ENCODE peak calls at places on chromosomes 12 and 14, in ten cellular contexts. One of them, this sample, is unnamed.

GRCh38 chr12:49121047-49121696 is 10.0 kb downstream of the TUBA1B start:
- DNase-seq in upper lobe of left lung: no peak
- DNase-seq in GM12892: no peak
- DNase-seq in K562: peak; percentile 31
- DNase-seq in HCT116: peak; percentile 69
- DNase-seq in stomach: peak; percentile 45
- DNase-seq in spleen: no peak
- DNase-seq in prostate gland: peak; percentile 36
- DNase-seq in endothelial cell of umbilical vein: peak; percentile 65
- DNase-seq in suprapubic skin: no peak
- DNase-seq in this sample: no peak

GRCh38 chr14:37515761-37516160 is 79.3 kb downstream of the FOXA1 start:
- DNase-seq in spleen: no peak
- DNase-seq in stomach: no peak
- DNase-seq in K562: no peak
- DNase-seq in HCT116: no peak
- DNase-seq in prostate gland: no peak
- DNase-seq in upper lobe of left lung: no peak
- DNase-seq in GM12892: no peak
- DNase-seq in endothelial cell of umbilical vein: no peak
- DNase-seq in suprapubic skin: no peak
- DNase-seq in this sample: no peak

GRCh38 chr14:69539631-69540410 is 34.9 kb downstream of the CCDC177 start:
- DNase-seq in upper lobe of left lung: peak; percentile 31
- DNase-seq in spleen: no peak
- DNase-seq in stomach: peak; percentile 31
- DNase-seq in K562: no peak
- DNase-seq in suprapubic skin: no peak
- DNase-seq in HCT116: no peak
- DNase-seq in GM12892: no peak
- DNase-seq in prostate gland: no peak
- DNase-seq in endothelial cell of umbilical vein: no peak
- DNase-seq in this sample: no peak

GRCh38 chr12:29735604-29736003 is 48.1 kb downstream of the TMTC1 start:
- DNase-seq in K562: no peak
- DNase-seq in suprapubic skin: no peak
- DNase-seq in prostate gland: no peak
- DNase-seq in spleen: no peak
- DNase-seq in GM12892: no peak
- DNase-seq in upper lobe of left lung: no peak
- DNase-seq in HCT116: no peak
- DNase-seq in endothelial cell of umbilical vein: no peak
- DNase-seq in stomach: no peak
- DNase-seq in this sample: no peak

GRCh38 chr14:77026166-77026929 is 2.2 kb downstream of the IRF2BPL start:
- DNase-seq in suprapubic skin: no peak
- DNase-seq in stomach: peak; percentile 52
- DNase-seq in spleen: peak; percentile 90
- DNase-seq in HCT116: no peak
- DNase-seq in prostate gland: no peak
- DNase-seq in K562: no peak
- DNase-seq in GM12892: no peak
- DNase-seq in upper lobe of left lung: peak; percentile 89
- DNase-seq in endothelial cell of umbilical vein: peak; percentile 61
- DNase-seq in this sample: no peak

GRCh38 chr12:107775093-107775721 is 703 bp downstream of the ASCL4 start:
- DNase-seq in upper lobe of left lung: peak; percentile 85
- DNase-seq in suprapubic skin: no peak
- DNase-seq in spleen: peak; percentile 76
- DNase-seq in stomach: peak; percentile 37
- DNase-seq in HCT116: no peak
- DNase-seq in endothelial cell of umbilical vein: no peak
- DNase-seq in GM12892: no peak
- DNase-seq in K562: no peak
- DNase-seq in prostate gland: no peak
- DNase-seq in this sample: no peak

GRCh38 chr12:121793501-121793835 is at the start of gene RHOF:
- DNase-seq in GM12892: peak; percentile 63
- DNase-seq in K562: peak; percentile 57
- DNase-seq in suprapubic skin: no peak
- DNase-seq in endothelial cell of umbilical vein: no peak
- DNase-seq in spleen: peak; percentile 95
- DNase-seq in prostate gland: no peak
- DNase-seq in HCT116: no peak
- DNase-seq in upper lobe of left lung: peak; percentile 95
- DNase-seq in stomach: peak; percentile 68
- DNase-seq in this sample: no peak

GRCh38 chr14:103088921-103089320 is 4.9 kb downstream of the LBHD2 start:
- DNase-seq in HCT116: no peak
- DNase-seq in prostate gland: no peak
- DNase-seq in endothelial cell of umbilical vein: no peak
- DNase-seq in K562: no peak
- DNase-seq in suprapubic skin: no peak
- DNase-seq in upper lobe of left lung: peak; percentile 38
- DNase-seq in stomach: no peak
- DNase-seq in spleen: no peak
- DNase-seq in GM12892: no peak
- DNase-seq in this sample: no peak

GRCh38 chr12:2813573-2814185 is 1.2 kb downstream of the ITFG2 start:
- DNase-seq in stomach: no peak
- DNase-seq in GM12892: no peak
- DNase-seq in endothelial cell of umbilical vein: peak; percentile 63
- DNase-seq in prostate gland: peak; percentile 36
- DNase-seq in upper lobe of left lung: no peak
- DNase-seq in K562: peak; percentile 52
- DNase-seq in spleen: peak; percentile 37
- DNase-seq in HCT116: peak; percentile 41
- DNase-seq in suprapubic skin: no peak
- DNase-seq in this sample: no peak

GRCh38 chr12:8780389-8780788 is 42.0 kb upstream of the A2ML1 start:
- DNase-seq in prostate gland: peak; percentile 25
- DNase-seq in upper lobe of left lung: no peak
- DNase-seq in endothelial cell of umbilical vein: peak; percentile 51
- DNase-seq in GM12892: no peak
- DNase-seq in K562: peak; percentile 12
- DNase-seq in spleen: no peak
- DNase-seq in HCT116: peak; percentile 18
- DNase-seq in suprapubic skin: no peak
- DNase-seq in stomach: no peak
- DNase-seq in this sample: no peak

GRCh38 chr12:63495974-63496373 is 172.3 kb downstream of the DPY19L2 start:
- DNase-seq in K562: no peak
- DNase-seq in endothelial cell of umbilical vein: no peak
- DNase-seq in GM12892: no peak
- DNase-seq in prostate gland: no peak
- DNase-seq in upper lobe of left lung: no peak
- DNase-seq in suprapubic skin: no peak
- DNase-seq in spleen: no peak
- DNase-seq in stomach: no peak
- DNase-seq in HCT116: no peak
- DNase-seq in this sample: no peak

GRCh38 chr14:75989134-75989533 is 3.6 kb downstream of the IFT43 start:
- DNase-seq in upper lobe of left lung: no peak
- DNase-seq in GM12892: no peak
- DNase-seq in spleen: no peak
- DNase-seq in stomach: no peak
- DNase-seq in HCT116: no peak
- DNase-seq in K562: no peak
- DNase-seq in suprapubic skin: no peak
- DNase-seq in endothelial cell of umbilical vein: peak; percentile 97
- DNase-seq in prostate gland: no peak
- DNase-seq in this sample: no peak

DNA sequence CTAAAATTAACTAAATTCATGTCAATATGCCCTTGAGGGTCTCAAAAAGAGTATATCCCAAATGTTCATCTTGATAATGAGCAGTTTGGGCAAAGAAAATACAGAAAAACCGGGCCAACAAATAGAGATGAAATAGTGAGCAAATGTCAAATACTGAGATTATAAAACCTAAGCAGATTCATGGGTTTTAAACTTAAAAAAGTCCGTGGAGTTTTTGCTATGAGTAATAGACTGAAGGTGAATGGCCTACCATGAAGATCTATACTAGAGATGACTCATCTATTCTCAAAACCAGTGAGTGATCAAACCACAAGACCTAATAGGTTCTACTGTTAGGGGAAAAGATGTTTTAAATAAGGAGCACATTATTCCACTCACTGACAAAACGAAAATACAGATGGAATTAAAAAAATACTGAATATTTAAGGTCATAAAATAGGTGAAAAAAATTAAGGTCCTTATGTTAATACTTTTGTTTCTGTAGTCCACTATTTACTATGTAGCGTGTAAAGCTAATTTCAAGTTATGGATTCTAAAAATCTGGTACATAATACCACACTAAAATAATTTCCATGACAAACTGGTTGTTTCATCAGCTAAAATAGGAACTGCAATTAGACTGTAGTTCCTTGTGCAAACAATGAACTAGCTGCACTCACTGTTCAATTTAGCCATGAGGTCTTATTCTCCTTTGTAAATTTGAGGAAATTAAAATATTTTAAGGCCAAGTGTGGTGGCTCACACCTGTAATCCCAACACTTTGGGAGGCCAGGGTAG is 5.0 kb downstream of the HNRNPC start:
- DNase-seq in suprapubic skin: no peak
- DNase-seq in stomach: no peak
- DNase-seq in upper lobe of left lung: no peak
- DNase-seq in prostate gland: no peak
- DNase-seq in K562: no peak
- DNase-seq in endothelial cell of umbilical vein: peak; percentile 51
- DNase-seq in spleen: no peak
- DNase-seq in HCT116: no peak
- DNase-seq in GM12892: no peak
- DNase-seq in this sample: no peak
- TF ChIP-seq POLR2AphosphoS5 in suprapubic skin: no peak
- TF ChIP-seq POLR2AphosphoS5 in stomach: no peak
- TF ChIP-seq POLR2AphosphoS5 in upper lobe of left lung: no peak
- TF ChIP-seq POLR2AphosphoS5 in prostate gland: no peak
- TF ChIP-seq POLR2AphosphoS5 in K562: no peak
- TF ChIP-seq POLR2AphosphoS5 in endothelial cell of umbilical vein: no peak
- TF ChIP-seq POLR2AphosphoS5 in spleen: no peak
- TF ChIP-seq POLR2AphosphoS5 in HCT116: no peak
- TF ChIP-seq POLR2AphosphoS5 in GM12892: peak; percentile 34
- TF ChIP-seq POLR2AphosphoS5 in this sample: no peak

DNA sequence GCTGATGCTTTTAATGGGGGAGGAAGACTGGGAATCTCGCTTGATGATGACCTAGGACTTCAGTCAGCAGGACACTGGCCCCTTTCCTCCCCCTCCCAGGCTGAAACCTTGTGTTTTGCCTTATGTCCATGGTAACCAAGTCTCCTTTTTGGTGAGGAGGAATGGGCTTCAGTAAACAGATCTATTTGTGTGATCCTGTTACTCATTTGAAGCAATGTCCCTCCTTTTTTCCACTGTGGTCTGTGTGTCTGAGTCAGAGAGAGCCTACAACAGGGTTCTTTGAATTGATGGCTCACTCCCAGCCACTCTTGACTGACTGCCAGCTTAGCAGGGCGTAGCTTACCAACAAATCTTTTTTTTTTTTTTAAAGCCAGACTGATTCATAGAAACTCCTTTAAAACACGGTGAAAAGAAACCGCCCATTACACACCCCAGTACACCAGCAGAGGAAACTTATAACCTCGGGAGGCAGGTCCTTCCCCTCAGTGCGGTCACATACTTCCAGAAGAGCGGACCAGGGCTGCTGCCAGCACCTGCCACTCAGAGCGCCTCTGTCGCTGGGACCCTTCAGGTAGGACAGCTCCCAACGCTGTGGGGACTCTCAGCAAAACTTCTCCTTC is at the start of gene EMP1:
- DNase-seq in suprapubic skin: peak; percentile 98
- DNase-seq in spleen: no peak
- DNase-seq in HCT116: peak; percentile 98
- DNase-seq in GM12892: no peak
- DNase-seq in K562: no peak
- DNase-seq in prostate gland: peak; percentile 87
- DNase-seq in upper lobe of left lung: peak; percentile 73
- DNase-seq in stomach: peak; percentile 92
- DNase-seq in endothelial cell of umbilical vein: peak; percentile 99
- DNase-seq in this sample: peak; percentile 98
- TF ChIP-seq POLR2A in suprapubic skin: peak; percentile 85
- TF ChIP-seq POLR2A in spleen: no peak
- TF ChIP-seq POLR2A in HCT116: no peak
- TF ChIP-seq POLR2A in GM12892: no peak
- TF ChIP-seq POLR2A in K562: no peak
- TF ChIP-seq POLR2A in prostate gland: peak; percentile 61
- TF ChIP-seq POLR2A in upper lobe of left lung: peak; percentile 91
- TF ChIP-seq POLR2A in stomach: no peak
- TF ChIP-seq POLR2A in endothelial cell of umbilical vein: peak; percentile 99
- TF ChIP-seq POLR2A in this sample: peak; percentile 82

GRCh38 chr14:64503434-64504309 is at the start of gene ZBTB25:
- DNase-seq in GM12892: peak; percentile 58
- DNase-seq in endothelial cell of umbilical vein: peak; percentile 95
- DNase-seq in spleen: peak; percentile 99
- DNase-seq in suprapubic skin: peak; percentile 94
- DNase-seq in prostate gland: peak; percentile 83
- DNase-seq in stomach: peak; percentile 89
- DNase-seq in K562: peak; percentile 71
- DNase-seq in HCT116: peak; percentile 90
- DNase-seq in upper lobe of left lung: peak; percentile 98
- DNase-seq in this sample: peak; percentile 95
- TF ChIP-seq POLR2AphosphoS5 in GM12892: peak; percentile 81
- TF ChIP-seq POLR2AphosphoS5 in endothelial cell of umbilical vein: peak; percentile 89
- TF ChIP-seq POLR2AphosphoS5 in spleen: peak; percentile 91
- TF ChIP-seq POLR2AphosphoS5 in suprapubic skin: no peak
- TF ChIP-seq POLR2AphosphoS5 in prostate gland: peak; percentile 58
- TF ChIP-seq POLR2AphosphoS5 in stomach: peak; percentile 86
- TF ChIP-seq POLR2AphosphoS5 in K562: peak; percentile 12
- TF ChIP-seq POLR2AphosphoS5 in HCT116: peak; percentile 61
- TF ChIP-seq POLR2AphosphoS5 in upper lobe of left lung: peak; percentile 58
- TF ChIP-seq POLR2AphosphoS5 in this sample: peak; percentile 17

GRCh38 chr12:94107910-94108309 is 40.5 kb upstream of the PLXNC1 start:
- DNase-seq in suprapubic skin: no peak
- DNase-seq in upper lobe of left lung: no peak
- DNase-seq in HCT116: no peak
- DNase-seq in K562: no peak
- DNase-seq in endothelial cell of umbilical vein: no peak
- DNase-seq in spleen: no peak
- DNase-seq in GM12892: no peak
- DNase-seq in stomach: no peak
- DNase-seq in prostate gland: no peak
- DNase-seq in this sample: no peak
- TF ChIP-seq POLR2A in suprapubic skin: no peak
- TF ChIP-seq POLR2A in upper lobe of left lung: no peak
- TF ChIP-seq POLR2A in HCT116: no peak
- TF ChIP-seq POLR2A in K562: no peak
- TF ChIP-seq POLR2A in endothelial cell of umbilical vein: no peak
- TF ChIP-seq POLR2A in spleen: no peak
- TF ChIP-seq POLR2A in GM12892: no peak
- TF ChIP-seq POLR2A in stomach: no peak
- TF ChIP-seq POLR2A in prostate gland: no peak
- TF ChIP-seq POLR2A in this sample: no peak

DNA sequence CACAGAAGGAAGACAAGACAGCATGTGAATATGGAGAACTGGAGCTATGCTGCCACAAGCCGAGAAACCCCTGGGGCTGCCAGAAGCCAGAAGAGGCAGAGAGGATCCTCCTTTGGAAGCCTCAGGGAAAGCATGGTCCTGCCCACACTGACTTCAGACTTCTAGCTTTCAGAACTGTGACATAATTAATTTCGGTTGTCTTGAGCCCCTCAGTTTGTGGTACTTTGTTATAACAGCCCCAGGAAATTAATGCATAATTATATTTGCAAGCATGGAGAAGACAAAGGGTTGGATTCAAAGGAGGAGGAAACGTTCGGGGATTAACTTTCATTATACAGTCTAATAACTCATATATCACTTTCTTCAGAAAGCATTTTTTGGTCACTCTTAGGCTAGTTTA is 1501.7 kb upstream of the FLRT2 start:
- DNase-seq in suprapubic skin: no peak
- DNase-seq in K562: no peak
- DNase-seq in HCT116: no peak
- DNase-seq in stomach: no peak
- DNase-seq in prostate gland: no peak
- DNase-seq in GM12892: no peak
- DNase-seq in spleen: no peak
- DNase-seq in upper lobe of left lung: no peak
- DNase-seq in endothelial cell of umbilical vein: no peak
- DNase-seq in this sample: no peak
- TF ChIP-seq POLR2AphosphoS5 in suprapubic skin: no peak
- TF ChIP-seq POLR2AphosphoS5 in K562: no peak
- TF ChIP-seq POLR2AphosphoS5 in HCT116: no peak
- TF ChIP-seq POLR2AphosphoS5 in stomach: no peak
- TF ChIP-seq POLR2AphosphoS5 in prostate gland: no peak
- TF ChIP-seq POLR2AphosphoS5 in GM12892: no peak
- TF ChIP-seq POLR2AphosphoS5 in spleen: no peak
- TF ChIP-seq POLR2AphosphoS5 in upper lobe of left lung: no peak
- TF ChIP-seq POLR2AphosphoS5 in endothelial cell of umbilical vein: no peak
- TF ChIP-seq POLR2AphosphoS5 in this sample: no peak

This sample was measured in vagina.